ENCODE peak calls at places on chromosome 12, in six cellular contexts. E, L, V, Z, O and A are unnamed samples.

GRCh38 chr12:116919706-116920485 is 9.1 kb downstream of the FBXW8 start:
- ATAC-seq in L (no peak), E (no peak), V (no peak), O (peak; percentile 26), Z (no peak), A (no peak)

GRCh38 chr12:100372846-100373245 is 16.0 kb downstream of the SLC17A8 start:
- ATAC-seq in E (no peak), V (no peak), O (no peak), L (no peak), Z (no peak), A (no peak)

GRCh38 chr12:104370989-104371870 is 67.7 kb downstream of the EID3 start:
- ATAC-seq in L (no peak), O (no peak), V (peak; percentile 48), Z (no peak), E (no peak), A (peak; percentile 48)

GRCh38 chr12:19855876-19856275 is 416.6 kb downstream of the AEBP2 start:
- ATAC-seq in O (no peak), V (no peak), L (no peak), E (peak; percentile 36), Z (no peak), A (no peak)

GRCh38 chr12:17381211-17381610 is 708.8 kb downstream of the RERGL start:
- ATAC-seq in L (no peak), O (no peak), V (no peak), E (no peak), Z (no peak), A (no peak)

GRCh38 chr12:81896771-81897170 is 137.6 kb upstream of the PPFIA2 start:
- ATAC-seq in L (no peak), E (no peak), Z (no peak), V (no peak), O (no peak), A (no peak)

GRCh38 chr12:39804479-39805241 is 185.1 kb upstream of the ABCD2 start:
- ATAC-seq in O (peak; percentile 69), V (no peak), L (peak; percentile 31), Z (no peak), E (no peak), A (no peak)

GRCh38 chr12:54029529-54030441 is 1.5 kb downstream of the HOXC6 start:
- ATAC-seq in O (no peak), Z (no peak), E (no peak), V (no peak), L (no peak), A (no peak)

GRCh38 chr12:27462151-27462694 is 15.7 kb downstream of the SMCO2 start:
- ATAC-seq in O (no peak), V (peak; percentile 73), Z (peak; percentile 60), L (peak; percentile 74), E (peak; percentile 33), A (peak; percentile 30)

GRCh38 chr12:88763536-88764100 is 183.3 kb upstream of the KITLG start:
- ATAC-seq in E (peak; percentile 28), O (no peak), L (no peak), Z (no peak), V (no peak), A (no peak)

GRCh38 chr12:65934480-65935115 is 110.3 kb downstream of the HMGA2 start:
- ATAC-seq in O (no peak), Z (no peak), E (no peak), L (no peak), V (no peak), A (no peak)

GRCh38 chr12:111430418-111431353 is 25.0 kb downstream of the SH2B3 start:
- ATAC-seq in V (no peak), O (peak; percentile 33), L (peak; percentile 32), Z (peak; percentile 25), E (no peak), A (peak; percentile 4)

GRCh38 chr12:13075114-13075471 is 28.4 kb downstream of the GSG1 start:
- ATAC-seq in E (no peak), Z (no peak), L (no peak), V (peak; percentile 58), O (no peak), A (no peak)

GRCh38 chr12:117111386-117112267 is 12.4 kb upstream of the TESC start:
- ATAC-seq in E (no peak), L (no peak), Z (no peak), V (no peak), O (no peak), A (peak; percentile 23)

GRCh38 chr12:59030415-59030814 is 110.1 kb upstream of the LRIG3 start:
- ATAC-seq in Z (no peak), E (no peak), L (no peak), V (no peak), O (no peak), A (no peak)

GRCh38 chr12:113087193-113087592 is 30.7 kb downstream of the DTX1 start:
- ATAC-seq in E (no peak), V (no peak), L (no peak), Z (no peak), O (no peak), A (no peak)

GRCh38 chr12:105640780-105641179 is 310.3 kb downstream of the C12orf75 start:
- ATAC-seq in E (no peak), L (no peak), Z (no peak), O (no peak), V (peak; percentile 89), A (no peak)

GRCh38 chr12:72077111-72077820 is 138.6 kb downstream of the TPH2 start:
- ATAC-seq in V (no peak), O (no peak), Z (no peak), L (no peak), E (no peak), A (no peak)